ENCODE peak calls at places on chromosomes 5 and 9, in nine cellular contexts. B is gastrocnemius medialis, R is lung, X is AG10803, F is ovary, G is AG04450, L is IMR-90, E is WERI-Rb-1, Y is endothelial cell. S is an unnamed sample.

GRCh38 chr9:89603629-89604462 is 966 bp upstream of the GADD45G start:
- DNase-seq in B (peak; percentile 87), R (peak; percentile 71), X (no peak), F (peak; percentile 77), G (no peak), L (peak; percentile 11), E (peak; percentile 94), Y (peak; percentile 86), S (peak; percentile 66)

GRCh38 chr9:13186091-13186490 is 93.4 kb downstream of the MPDZ start:
- DNase-seq in B (no peak), R (no peak), X (no peak), F (no peak), G (no peak), L (peak; percentile 23), E (no peak), Y (no peak), S (no peak)

GRCh38 chr5:3120013-3120412 is 368.5 kb upstream of the IRX2 start:
- DNase-seq in B (no peak), R (no peak), X (no peak), F (no peak), G (no peak), L (no peak), E (no peak), Y (no peak), S (no peak)

GRCh38 chr9:133935328-133936040 is 56.6 kb downstream of the VAV2 start:
- DNase-seq in B (peak; percentile 40), R (peak; percentile 44), X (peak; percentile 20), F (peak; percentile 63), G (peak; percentile 32), L (peak; percentile 70), E (no peak), Y (no peak), S (no peak)

GRCh38 chr9:37955781-37956422 is 52.0 kb upstream of the SLC25A51 start:
- DNase-seq in B (no peak), R (no peak), X (no peak), F (no peak), G (no peak), L (no peak), E (no peak), Y (no peak), S (no peak)

GRCh38 chr9:90915693-90916092 is 114.1 kb downstream of the SYK start:
- DNase-seq in B (peak; percentile 55), R (no peak), X (no peak), F (no peak), G (no peak), L (peak; percentile 37), E (peak; percentile 75), Y (peak; percentile 61), S (peak; percentile 46)

GRCh38 chr9:69571032-69571431 is 101.1 kb downstream of the APBA1 start:
- DNase-seq in B (no peak), R (no peak), X (no peak), F (no peak), G (no peak), L (no peak), E (no peak), Y (no peak), S (no peak)

GRCh38 chr9:83662933-83663332 is 40.0 kb downstream of the IDNK start:
- DNase-seq in B (no peak), R (no peak), X (no peak), F (no peak), G (no peak), L (no peak), E (no peak), Y (no peak), S (no peak)

GRCh38 chr5:81252904-81253303 is 19.8 kb downstream of the CKMT2 start:
- DNase-seq in B (no peak), R (no peak), X (no peak), F (no peak), G (no peak), L (no peak), E (no peak), Y (no peak), S (no peak)

GRCh38 chr5:13946111-13946510 is 1.6 kb upstream of the DNAH5 start:
- DNase-seq in B (no peak), R (no peak), X (peak; percentile 62), F (no peak), G (no peak), L (peak; percentile 10), E (no peak), Y (no peak), S (no peak)

GRCh38 chr9:90870646-90871326 is 69.2 kb downstream of the SYK start:
- DNase-seq in B (no peak), R (peak; percentile 34), X (peak; percentile 35), F (peak; percentile 34), G (no peak), L (peak; percentile 44), E (peak; percentile 35), Y (peak; percentile 24), S (peak; percentile 52)

GRCh38 chr5:68348447-68349222 is 133.1 kb downstream of the PIK3R1 start:
- DNase-seq in B (peak; percentile 54), R (no peak), X (no peak), F (no peak), G (no peak), L (no peak), E (no peak), Y (no peak), S (no peak)

GRCh38 chr9:127876026-127876763 is 1.3 kb downstream of the AK1 start:
- DNase-seq in B (peak; percentile 69), R (peak; percentile 72), X (no peak), F (peak; percentile 34), G (no peak), L (no peak), E (no peak), Y (no peak), S (no peak)

GRCh38 chr5:177421046-177421798 is 5.3 kb upstream of the GRK6 start:
- DNase-seq in B (no peak), R (no peak), X (peak; percentile 19), F (no peak), G (no peak), L (peak; percentile 19), E (no peak), Y (no peak), S (no peak)

GRCh38 chr9:8599937-8600336 is 800.4 kb upstream of the DMAC1 start:
- DNase-seq in B (no peak), R (no peak), X (no peak), F (no peak), G (no peak), L (no peak), E (no peak), Y (no peak), S (no peak)

GRCh38 chr9:130220351-130220750 is 45.2 kb upstream of the HMCN2 start:
- DNase-seq in B (no peak), R (no peak), X (peak; percentile 49), F (peak; percentile 75), G (peak; percentile 46), L (peak; percentile 72), E (peak; percentile 76), Y (no peak), S (no peak)
- TF ChIP-seq CTCF in B (no peak), R (no peak), X (peak; percentile 51), F (peak; percentile 29), G (peak; percentile 61), L (peak; percentile 34), E (peak; percentile 61), Y (no peak), S (no peak)

GRCh38 chr5:98349990-98350365 is 423.5 kb upstream of the RGMB start:
- DNase-seq in B (no peak), R (no peak), X (no peak), F (no peak), G (no peak), L (no peak), E (no peak), Y (no peak), S (no peak)

DNA sequence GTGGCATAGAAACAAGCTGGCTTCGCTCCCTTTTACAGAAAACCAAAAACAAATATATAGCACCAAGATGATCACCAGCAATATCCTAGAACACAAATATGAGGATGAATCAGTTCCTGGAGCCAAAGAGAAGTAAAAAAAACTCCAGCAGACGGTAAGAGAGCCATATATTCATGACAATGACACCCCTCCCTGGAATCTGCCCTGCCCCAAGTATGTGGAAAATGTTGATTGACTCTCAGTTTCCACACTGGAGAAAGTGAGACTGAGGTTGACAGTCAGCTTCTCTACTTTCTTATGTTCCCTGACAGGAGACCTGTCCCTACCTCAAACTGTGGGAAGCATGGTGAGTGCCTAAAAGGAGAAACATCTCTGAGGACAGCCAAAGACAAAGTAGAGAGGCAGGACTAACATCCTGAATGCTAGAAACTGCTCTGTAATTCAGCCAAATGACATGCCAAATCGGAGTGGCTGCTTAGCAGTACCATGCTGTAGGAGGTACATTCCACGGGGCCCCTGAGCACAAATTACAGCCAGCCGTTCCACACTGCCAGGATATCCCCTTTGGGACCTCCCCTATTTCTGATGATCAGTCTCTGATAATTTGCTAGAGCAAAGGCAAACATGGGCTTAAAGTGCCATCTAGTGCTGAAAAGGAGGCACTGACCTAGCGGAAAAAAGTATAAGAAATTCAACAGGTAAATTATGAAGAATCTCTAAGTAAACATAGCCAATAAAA is 424.0 kb upstream of the RGMB start:
- DNase-seq in B (no peak), R (no peak), X (peak; percentile 92), F (no peak), G (no peak), L (peak; percentile 86), E (no peak), Y (no peak), S (no peak)
- TF ChIP-seq CTCF in B (no peak), R (no peak), X (peak; percentile 71), F (no peak), G (peak; percentile 61), L (peak; percentile 83), E (peak; percentile 54), Y (peak; percentile 57), S (peak; percentile 6)

GRCh38 chr5:89595065-89595464 is 712.1 kb upstream of the MEF2C start:
- DNase-seq in B (no peak), R (no peak), X (peak; percentile 38), F (no peak), G (no peak), L (no peak), E (no peak), Y (no peak), S (no peak)
- TF ChIP-seq CTCF in B (no peak), R (no peak), X (no peak), F (no peak), G (no peak), L (no peak), E (no peak), Y (no peak), S (no peak)

GRCh38 chr9:15512889-15513288 is 2.1 kb upstream of the PSIP1 start:
- DNase-seq in B (no peak), R (no peak), X (no peak), F (no peak), G (no peak), L (no peak), E (no peak), Y (no peak), S (no peak)

GRCh38 chr9:15512204-15512603 is 1.4 kb upstream of the PSIP1 start:
- DNase-seq in B (no peak), R (no peak), X (no peak), F (no peak), G (no peak), L (no peak), E (no peak), Y (no peak), S (no peak)

GRCh38 chr9:15509931-15510788 is 610 bp downstream of the PSIP1 start:
- DNase-seq in B (peak; percentile 14), R (peak; percentile 34), X (peak; percentile 5), F (peak; percentile 48), G (no peak), L (no peak), E (peak; percentile 76), Y (peak; percentile 40), S (peak; percentile 80)

GRCh38 chr9:15513335-15513734 is 2.6 kb upstream of the PSIP1 start:
- DNase-seq in B (no peak), R (no peak), X (peak; percentile 24), F (peak; percentile 23), G (no peak), L (no peak), E (peak; percentile 21), Y (no peak), S (no peak)

GRCh38 chr9:15510789-15511575 is at the start of gene PSIP1:
- DNase-seq in B (peak; percentile 52), R (peak; percentile 69), X (peak; percentile 84), F (peak; percentile 77), G (peak; percentile 65), L (peak; percentile 75), E (peak; percentile 84), Y (peak; percentile 75), S (peak; percentile 85)
- TF ChIP-seq CTCF in B (no peak), R (no peak), X (peak; percentile 6), F (peak; percentile 36), G (no peak), L (no peak), E (no peak), Y (peak; percentile 24), S (no peak)

S was measured in GM13976.